ENCODE peak calls at places on chromosomes 12 and 14, in seven cellular contexts. R is GM23338; Z is stimulated activated CD8-positive, alpha-beta memory T cell treated with anti-CD3 and anti-CD28 coated beads, Interleukin-4, amount 100 ng/mL, for 4 hours; Q is activated CD4-positive, alpha-beta T cell treated with anti-CD3 and anti-CD28 coated beads, Interleukin-2, amount 10 ng/mL, durations not matched to agents 7 days and 5 days; T is cardiac septum; S is HuH-7.5; A is occipital lobe. X is an unnamed sample.

GRCh38 chr12:112937741-112938719 is at the start of gene OAS3:
- DNase-seq in T (peak; percentile 92), A (peak; percentile 33), Z (peak; percentile 49), S (peak; percentile 45), Q (peak; percentile 77), R (peak; percentile 72), X (peak; percentile 98)

GRCh38 chr12:14567311-14568195 is at the start of gene PLBD1:
- DNase-seq in R (peak; percentile 88), A (peak; percentile 32), S (peak; percentile 61), T (peak; percentile 90), Z (no peak), Q (no peak), X (peak; percentile 28)

GRCh38 chr14:52356025-52356424 is 41.9 kb downstream of the PTGER2 start:
- DNase-seq in Q (no peak), A (no peak), S (no peak), R (no peak), T (no peak), Z (no peak), X (peak; percentile 28)

GRCh38 chr12:19484738-19485137 is 45.4 kb downstream of the AEBP2 start:
- DNase-seq in Q (peak; percentile 8), A (no peak), R (no peak), S (no peak), Z (no peak), T (no peak), X (no peak)

GRCh38 chr12:78870539-78870938 is 6.0 kb downstream of the SYT1 start:
- DNase-seq in Z (no peak), R (peak; percentile 39), A (no peak), Q (no peak), S (no peak), T (no peak), X (no peak)

GRCh38 chr14:48096869-48097268 is 421.5 kb upstream of the MDGA2 start:
- DNase-seq in A (no peak), Z (no peak), Q (no peak), R (no peak), S (no peak), T (no peak), X (no peak)

GRCh38 chr14:60095781-60096450 is 4.2 kb downstream of the PCNX4 start:
- DNase-seq in R (no peak), Z (no peak), S (no peak), Q (no peak), A (no peak), T (no peak), X (peak; percentile 84)

GRCh38 chr14:74936151-74936550 is 13.1 kb upstream of the RPS6KL1 start:
- DNase-seq in S (no peak), A (no peak), Z (no peak), Q (no peak), T (no peak), R (no peak), X (no peak)

GRCh38 chr12:122197612-122197966 is 5.9 kb upstream of the B3GNT4 start:
- DNase-seq in Z (no peak), A (no peak), R (no peak), T (no peak), Q (no peak), S (no peak), X (no peak)

GRCh38 chr12:97404549-97404948 is 58.1 kb upstream of the RMST start:
- DNase-seq in R (peak; percentile 85), Q (no peak), A (no peak), T (no peak), Z (no peak), S (peak; percentile 39), X (peak; percentile 16)

GRCh38 chr14:55814064-55814463 is 234.1 kb downstream of the KTN1 start:
- DNase-seq in Q (no peak), R (no peak), S (no peak), A (no peak), T (no peak), Z (no peak), X (no peak)

GRCh38 chr14:71636820-71637471 is 295.3 kb upstream of the RGS6 start:
- DNase-seq in Q (no peak), S (no peak), R (no peak), T (no peak), Z (no peak), A (no peak), X (no peak)

GRCh38 chr12:1435456-1435855 is 158.9 kb downstream of the FBXL14 start:
- DNase-seq in Z (no peak), A (no peak), S (no peak), T (no peak), Q (no peak), R (no peak), X (peak; percentile 12)

GRCh38 chr14:76917759-76918175 is 91.6 kb downstream of the LRRC74A start:
- DNase-seq in Q (no peak), R (no peak), Z (no peak), T (no peak), S (no peak), A (peak; percentile 61), X (no peak)

GRCh38 chr12:3751151-3752095 is 1.5 kb downstream of the CRACR2A start:
- DNase-seq in S (no peak), R (no peak), T (no peak), A (no peak), Z (no peak), Q (no peak), X (no peak)

GRCh38 chr12:117343296-117343695 is 18.1 kb downstream of the NOS1 start:
- DNase-seq in A (no peak), R (no peak), T (no peak), Q (no peak), S (no peak), Z (no peak), X (no peak)

GRCh38 chr14:65849558-65849957 is 437.0 kb downstream of the FUT8 start:
- DNase-seq in R (no peak), Z (no peak), Q (no peak), T (no peak), S (no peak), A (no peak), X (no peak)

GRCh38 chr14:35531960-35532747 is 1.8 kb upstream of the INSM2 start:
- DNase-seq in T (no peak), S (no peak), A (no peak), Z (no peak), R (no peak), Q (no peak), X (no peak)

GRCh38 chr12:57133013-57133569 is 4.8 kb downstream of the LRP1 start:
- DNase-seq in Q (no peak), Z (no peak), S (peak; percentile 14), A (no peak), T (no peak), R (peak; percentile 52), X (peak; percentile 76)

GRCh38 chr12:132030367-132031038 is 80.8 kb downstream of the EP400 start:
- DNase-seq in S (no peak), Z (no peak), Q (no peak), A (peak; percentile 24), T (peak; percentile 84), R (no peak), X (peak; percentile 29)

GRCh38 chr12:58190624-58191023 is 249.3 kb downstream of the ATP23 start:
- DNase-seq in S (no peak), T (no peak), A (no peak), Q (no peak), Z (no peak), R (no peak), X (no peak)

GRCh38 chr12:77946541-77947021 is 115.9 kb downstream of the NAV3 start:
- DNase-seq in Z (no peak), R (no peak), Q (no peak), A (no peak), T (no peak), S (no peak), X (peak; percentile 33)

GRCh38 chr12:55937956-55938355 is 7.0 kb downstream of the DGKA start:
- DNase-seq in S (no peak), T (no peak), Z (no peak), A (no peak), Q (no peak), R (no peak), X (no peak)

GRCh38 chr12:107385518-107385917 is 292.2 kb upstream of the CRY1 start:
- DNase-seq in A (no peak), S (no peak), Z (no peak), T (no peak), R (peak; percentile 24), Q (no peak), X (peak; percentile 21)